ENCODE peak calls at places on chromosomes 3 and 15, in four cellular contexts. O is effector memory CD8-positive, alpha-beta T cell; I is EH; F is AG08396. K is an unnamed sample.
A peak's percentile ranks its signal among the peaks of the same experiment; 100 is the strongest.

GRCh38 chr3:65745306-65745705 is 293.4 kb downstream of the MAGI1 start:
- DNase-seq in F (no peak), O (no peak), I (no peak), K (no peak)

GRCh38 chr3:15973930-15974329 is 176.2 kb upstream of the ANKRD28 start:
- DNase-seq in F (no peak), I (no peak), O (no peak), K (no peak)

GRCh38 chr3:119346076-119346496 is 51.9 kb downstream of the ARHGAP31 start:
- DNase-seq in O (no peak), F (no peak), I (peak; percentile 48), K (no peak)

GRCh38 chr3:9916734-9917680 is at the start of gene IL17RC:
- DNase-seq in F (peak; percentile 89), I (peak; percentile 91), O (no peak), K (peak; percentile 94)

GRCh38 chr15:57610130-57610529 is 18.4 kb downstream of the MYZAP start:
- DNase-seq in F (peak; percentile 35), O (no peak), I (peak; percentile 90), K (peak; percentile 74)

GRCh38 chr3:13344663-13345062 is 75.5 kb downstream of the NUP210 start:
- DNase-seq in O (no peak), I (no peak), F (no peak), K (no peak)

GRCh38 chr3:98763814-98764691 is 913 bp downstream of the ST3GAL6 start:
- DNase-seq in F (no peak), O (no peak), I (no peak), K (no peak)

GRCh38 chr15:88032787-88033186 is 223.8 kb downstream of the NTRK3 start:
- DNase-seq in I (peak; percentile 9), O (no peak), F (no peak), K (peak; percentile 65)

GRCh38 chr15:43194775-43195174 is 9.6 kb downstream of the CCNDBP1 start:
- DNase-seq in F (no peak), I (peak; percentile 25), O (no peak), K (no peak)

GRCh38 chr3:48599077-48599501 is 4.0 kb upstream of the COL7A1 start:
- DNase-seq in O (no peak), F (no peak), I (peak; percentile 5), K (no peak)

GRCh38 chr15:57565326-57565725 is 26.4 kb upstream of the MYZAP start:
- DNase-seq in F (no peak), O (peak; percentile 9), I (no peak), K (peak; percentile 45)

GRCh38 chr15:58678683-58679082 is 70.8 kb downstream of the ADAM10 start:
- DNase-seq in I (no peak), O (no peak), F (no peak), K (no peak)

GRCh38 chr3:136984837-136985236 is 27.1 kb downstream of the IL20RB start:
- DNase-seq in F (no peak), O (no peak), I (peak; percentile 73), K (peak; percentile 27)

GRCh38 chr15:72873379-72874233 is 90.0 kb upstream of the ADPGK start:
- DNase-seq in F (no peak), O (no peak), I (no peak), K (no peak)

GRCh38 chr15:101407439-101407838 is 82.1 kb downstream of the PCSK6 start:
- DNase-seq in I (no peak), F (no peak), O (no peak), K (no peak)